ENCODE peak calls at places on chromosomes 2 and 18, in five cellular contexts. F is fibroblast of lung, W is IMR-90, N is GM23338, Z is PC-9. J is an unnamed sample. For H3K4me1, the result is how much of the 10 kb centered on the place peaks cover.

GRCh38 chr18:45059695-45060094 is 379.0 kb downstream of the SETBP1 start:
- DNase-seq in F (peak), W (peak), N (no peak), Z (no peak), J (no peak)

GRCh38 chr2:9832586-9832985 is 10.7 kb upstream of the TAF1B start:
- DNase-seq in F (peak), W (peak), N (no peak), Z (no peak), J (peak)

GRCh38 chr2:158990397-158991209 is 22.2 kb downstream of the TANC1 start:
- DNase-seq in F (peak), W (peak), N (no peak), Z (peak), J (no peak)

GRCh38 chr2:136386046-136386445 is 268.1 kb upstream of the CXCR4 start:
- DNase-seq in F (peak), W (no peak), N (no peak), Z (no peak), J (no peak)

GRCh38 chr2:31428001-31428418 is 13.5 kb upstream of the XDH start:
- DNase-seq in F (peak), W (peak), N (peak), Z (peak), J (peak)

GRCh38 chr2:180061085-180061484 is 54.0 kb upstream of the CWC22 start:
- DNase-seq in F (no peak), W (no peak), N (no peak), Z (no peak), J (no peak)

GRCh38 chr18:75168654-75169053 is 40.3 kb downstream of the PTGR3 start:
- DNase-seq in F (no peak), W (no peak), N (no peak), Z (no peak), J (no peak)

GRCh38 chr2:150028337-150028736 is 440.8 kb upstream of the MMADHC start:
- DNase-seq in F (peak), W (no peak), N (no peak), Z (no peak), J (no peak)

GRCh38 chr2:55590810-55591440 is 26.5 kb downstream of the PPP4R3B start:
- DNase-seq in F (peak), W (peak), N (no peak), Z (no peak), J (no peak)

GRCh38 chr2:216370961-216371633 is 1.2 kb downstream of the MARCHF4 start:
- DNase-seq in F (no peak), W (no peak), N (peak), Z (peak), J (no peak)

GRCh38 chr2:138321458-138321857 is 180.1 kb upstream of the SPOPL start:
- DNase-seq in F (no peak), W (no peak), N (no peak), Z (no peak), J (no peak)

GRCh38 chr2:187079901-187080300 is 230.9 kb upstream of the ZSWIM2 start:
- DNase-seq in F (peak), W (no peak), N (no peak), Z (no peak), J (no peak)

GRCh38 chr2:187078297-187078696 is 229.3 kb upstream of the ZSWIM2 start:
- DNase-seq in F (peak), W (peak), N (no peak), Z (no peak), J (no peak)

DNA sequence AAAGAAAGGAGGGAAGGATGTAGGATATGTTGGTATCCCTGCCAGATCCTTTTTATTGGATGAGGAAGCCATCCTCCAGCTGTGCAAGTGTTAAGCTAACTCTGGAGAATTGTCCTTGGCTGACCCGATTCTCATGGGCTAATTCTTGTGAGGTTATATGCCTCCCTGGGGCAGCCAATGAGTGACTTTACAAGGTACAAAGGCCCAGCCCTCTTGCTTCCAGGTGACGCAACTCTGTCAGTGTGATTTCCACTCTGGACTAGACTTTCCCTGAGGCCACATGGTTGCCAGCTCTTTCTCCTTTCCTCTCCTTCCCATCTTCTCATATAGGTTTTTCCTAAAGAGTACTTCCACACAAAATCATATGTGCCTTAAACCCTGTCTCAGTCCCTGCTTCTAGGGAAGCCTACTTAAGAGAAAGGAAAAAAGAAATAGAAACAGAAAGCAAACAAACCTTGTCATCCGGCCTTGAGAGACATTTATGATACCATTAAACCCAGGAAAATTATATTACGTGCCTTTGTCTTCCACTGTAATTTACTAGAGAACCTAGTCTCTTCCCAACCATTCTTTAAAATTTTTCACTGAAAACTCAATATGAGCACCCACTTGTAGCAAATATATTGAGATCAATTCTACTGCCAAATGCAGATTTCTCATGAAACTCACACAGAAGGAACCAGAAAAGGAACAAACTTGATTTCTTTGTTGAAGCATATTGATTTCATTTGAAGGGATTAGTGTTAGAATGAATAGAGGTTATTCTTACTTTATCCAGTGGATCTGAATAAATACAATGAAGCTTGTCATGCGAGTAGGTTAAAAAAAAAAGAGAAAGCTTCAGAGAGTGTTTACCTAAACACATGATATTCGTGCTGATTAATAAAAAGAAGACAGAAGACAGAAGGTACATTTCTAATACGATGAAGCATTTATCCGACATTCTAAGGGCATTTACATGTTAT is 226.4 kb upstream of the ZSWIM2 start:
- DNase-seq in F (no peak), W (no peak), N (no peak), Z (no peak), J (no peak)
- H2AFZ ChIP-seq in F (no peak), W (no peak), N (peak), Z (no peak), J (no peak)

GRCh38 chr2:101829018-101829396 is 131.5 kb downstream of the MAP4K4 start:
- DNase-seq in F (peak), W (no peak), N (no peak), Z (no peak), J (peak)

GRCh38 chr2:101830146-101830545 is 132.6 kb downstream of the MAP4K4 start:
- DNase-seq in F (peak), W (no peak), N (no peak), Z (no peak), J (peak)

GRCh38 chr2:101827246-101827645 is 129.7 kb downstream of the MAP4K4 start:
- DNase-seq in F (peak), W (peak), N (no peak), Z (peak), J (no peak)

GRCh38 chr2:101829429-101829828 is 131.9 kb downstream of the MAP4K4 start:
- DNase-seq in F (peak), W (no peak), N (no peak), Z (no peak), J (peak)

GRCh38 chr2:101828267-101829017 is 130.9 kb downstream of the MAP4K4 start:
- DNase-seq in F (peak), W (no peak), N (no peak), Z (no peak), J (peak)
- H3K4me1 ChIP-seq in F (under half), W (under half), N (under half), Z (half or more), J (under half)

DNA sequence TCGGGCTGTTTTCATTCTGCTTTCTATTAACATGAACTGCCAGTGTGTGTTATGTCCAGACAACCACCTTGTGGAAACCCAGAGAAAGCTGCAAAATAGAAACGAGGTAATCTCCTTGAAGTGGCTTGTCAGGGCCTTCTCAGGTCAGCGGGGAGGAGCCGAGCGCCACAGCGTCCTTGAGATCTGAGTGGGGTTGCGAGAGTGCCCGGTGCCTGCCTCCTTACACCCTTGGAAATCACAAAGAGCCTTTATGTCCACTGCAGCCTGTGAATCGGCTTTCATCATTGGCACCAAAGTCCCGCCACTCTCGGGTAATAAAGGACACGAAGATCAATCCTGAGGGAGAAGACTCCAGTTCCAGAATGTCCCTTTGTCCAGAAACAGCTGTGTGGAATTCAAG is 135.1 kb downstream of the HRH4 start:
- DNase-seq in F (no peak), W (no peak), N (no peak), Z (no peak), J (no peak)
- H2AFZ ChIP-seq in F (no peak), W (no peak), N (peak), Z (no peak), J (no peak)

GRCh38 chr18:5237723-5238370 is 40.8 kb upstream of the AKAIN1 start:
- DNase-seq in F (peak), W (peak), N (peak), Z (peak), J (peak)
- H3K4me1 ChIP-seq in F (under half), W (under half), N (under half), Z (under half), J (under half)

DNA sequence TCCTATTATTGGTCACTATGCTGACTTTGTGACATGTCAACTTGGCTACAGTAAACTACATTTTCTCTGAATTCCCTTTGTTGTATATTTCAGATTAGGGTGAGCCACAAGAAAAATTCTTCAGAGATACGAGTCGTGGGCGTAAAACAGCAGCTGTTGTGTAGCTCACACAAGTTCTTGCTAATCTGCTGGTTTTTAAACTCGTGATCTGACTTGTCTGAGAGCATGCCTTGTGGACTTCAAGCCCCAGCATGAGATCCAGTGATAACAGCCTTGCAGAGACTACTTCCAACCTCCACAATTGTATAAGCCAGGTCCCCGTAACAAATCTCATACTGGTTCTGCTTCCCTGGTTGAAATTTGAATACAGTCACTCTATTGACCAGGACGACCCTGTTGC is 259.8 kb upstream of the LYPD1 start:
- DNase-seq in F (peak), W (peak), N (no peak), Z (no peak), J (no peak)
- H2AFZ ChIP-seq in F (no peak), W (peak), N (no peak), Z (no peak), J (no peak)

DNA sequence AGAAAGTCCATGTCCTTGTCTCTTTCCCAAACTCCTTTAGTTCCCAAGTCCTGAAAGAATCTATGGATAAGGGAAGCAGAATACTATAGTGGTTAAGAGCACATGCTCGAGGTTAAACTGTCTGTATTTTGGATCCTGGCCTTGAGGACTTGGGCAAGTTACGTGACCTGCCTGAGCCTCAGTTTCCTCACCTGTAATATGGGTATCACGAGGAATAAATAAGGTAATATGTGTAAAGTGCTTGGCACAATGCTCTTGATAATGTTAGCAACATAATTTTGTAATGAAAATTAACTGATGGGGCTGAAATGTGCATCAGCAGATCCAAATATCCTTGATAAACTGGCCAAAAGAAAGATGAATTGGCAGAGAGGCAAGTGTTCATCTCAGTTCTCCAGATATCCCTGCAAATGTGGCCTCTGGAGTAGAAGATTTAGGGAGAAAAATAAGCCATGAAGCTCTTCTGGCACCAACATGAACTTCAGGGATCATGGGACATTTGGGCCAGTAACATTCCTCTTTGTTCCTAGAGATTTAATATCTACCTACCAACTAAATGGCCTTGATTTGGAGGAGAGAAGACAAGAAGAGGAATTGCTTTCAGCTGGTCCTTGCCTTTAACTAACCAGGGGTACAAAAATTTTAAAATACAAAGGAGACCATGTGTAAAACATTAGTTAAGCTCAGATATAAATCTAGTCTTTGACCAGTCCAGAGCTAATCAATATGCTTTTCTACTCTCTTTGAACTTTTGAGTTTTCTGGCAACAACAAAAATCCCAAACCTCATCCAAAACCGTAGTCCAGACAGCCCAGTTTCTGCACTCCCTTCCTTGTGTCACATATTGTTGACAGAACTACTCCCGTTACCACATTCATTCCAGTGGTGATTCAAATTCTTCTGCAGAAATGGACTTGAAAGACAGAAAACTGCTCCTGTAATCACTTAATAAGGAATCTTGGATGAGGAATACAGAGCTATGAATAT is 52.7 kb upstream of the EML4 start:
- DNase-seq in F (peak), W (peak), N (no peak), Z (no peak), J (no peak)
- H3K4me1 ChIP-seq in F (under half), W (under half), N (under half), Z (half or more), J (under half)